ENCODE peak calls at places on chromosomes 2 and 18, in six cellular contexts. D is thyroid gland, B is HCT116, V is H1, F is right lobe of liver, R is A549. A is an unnamed sample. For H3K4me1, the result is how much of the 10 kb centered on the place peaks cover.

GRCh38 chr2:134217316-134217715 is 36.6 kb upstream of the MGAT5 start:
- DNase-seq in D (no peak), B (no peak), V (no peak), F (no peak), R (no peak), A (peak)

GRCh38 chr2:176763871-176764404 is 448.7 kb upstream of the HNRNPA3 start:
- DNase-seq in D (no peak), B (no peak), V (peak), F (no peak), R (no peak), A (no peak)

GRCh38 chr2:162330881-162331280 is 12.4 kb upstream of the IFIH1 start:
- DNase-seq in D (no peak), B (no peak), V (no peak), F (no peak), R (no peak), A (no peak)

GRCh38 chr2:101758001-101758400 is 60.5 kb downstream of the MAP4K4 start:
- DNase-seq in D (no peak), B (no peak), V (no peak), F (no peak), R (no peak), A (no peak)

GRCh38 chr2:150125708-150126107 is 361.8 kb downstream of the RND3 start:
- DNase-seq in D (no peak), B (no peak), V (no peak), F (peak), R (peak), A (no peak)

GRCh38 chr2:96856776-96857673 is 791 bp downstream of the ANKRD39 start:
- DNase-seq in D (no peak), B (no peak), V (no peak), F (no peak), R (no peak), A (no peak)

GRCh38 chr2:88828397-88829137 is 137.1 kb downstream of the RPIA start:
- DNase-seq in D (no peak), B (no peak), V (no peak), F (peak), R (no peak), A (no peak)

GRCh38 chr2:157838442-157839161 is 37.5 kb downstream of the ACVR1 start:
- DNase-seq in D (peak), B (peak), V (no peak), F (peak), R (peak), A (no peak)

GRCh38 chr2:219230201-219230540 is 565 bp downstream of the ANKZF1 start:
- DNase-seq in D (peak), B (no peak), V (no peak), F (peak), R (no peak), A (peak)

GRCh38 chr2:15159751-15160177 is 401.4 kb downstream of the NBAS start:
- DNase-seq in D (no peak), B (peak), V (no peak), F (no peak), R (no peak), A (no peak)

GRCh38 chr2:238169021-238169707 is 10.4 kb downstream of the ERFE start:
- DNase-seq in D (no peak), B (no peak), V (no peak), F (no peak), R (peak), A (no peak)
- TF ChIP-seq POLR2A in D (no peak), B (no peak), V (no peak), F (no peak), R (no peak), A (no peak)

GRCh38 chr2:8477511-8478132 is 204.2 kb upstream of the ID2 start:
- DNase-seq in D (peak), B (no peak), V (no peak), F (no peak), R (no peak), A (peak)
- H3K4me1 ChIP-seq in D (under half), B (under half), V (under half), F (under half), R (under half), A (under half)

DNA sequence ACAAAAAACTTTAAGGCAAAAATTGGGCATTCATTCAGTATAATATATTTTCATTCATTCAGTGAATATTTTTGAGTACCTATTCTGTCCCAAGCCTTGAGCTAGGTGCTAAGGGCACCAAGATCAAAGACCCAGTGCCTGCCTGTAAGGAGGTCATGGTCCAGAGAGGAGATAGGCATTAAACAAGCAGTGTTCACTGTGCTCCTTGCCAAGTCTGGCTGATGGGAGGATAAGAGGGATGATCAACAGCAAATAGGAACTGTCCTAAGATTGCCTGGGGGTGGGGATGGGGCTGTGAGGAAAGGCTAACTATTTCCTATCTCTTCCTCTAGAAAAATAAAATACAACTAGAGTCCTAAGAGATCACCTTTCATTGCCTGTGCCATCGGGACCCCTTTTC is 60.4 kb downstream of the SETBP1 start:
- DNase-seq in D (no peak), B (no peak), V (no peak), F (no peak), R (no peak), A (no peak)
- H3K27ac ChIP-seq in D (no peak), B (no peak), V (no peak), F (no peak), R (no peak), A (no peak)

GRCh38 chr18:2395427-2396161 is 175.7 kb downstream of the METTL4 start:
- DNase-seq in D (no peak), B (no peak), V (no peak), F (no peak), R (no peak), A (no peak)

GRCh38 chr18:2391470-2391869 is 179.8 kb downstream of the METTL4 start:
- DNase-seq in D (no peak), B (no peak), V (no peak), F (no peak), R (no peak), A (no peak)

GRCh38 chr18:2400701-2401191 is 170.6 kb downstream of the METTL4 start:
- DNase-seq in D (no peak), B (no peak), V (no peak), F (no peak), R (no peak), A (no peak)

GRCh38 chr18:2402084-2402483 is 169.2 kb downstream of the METTL4 start:
- DNase-seq in D (no peak), B (no peak), V (no peak), F (no peak), R (no peak), A (no peak)

DNA sequence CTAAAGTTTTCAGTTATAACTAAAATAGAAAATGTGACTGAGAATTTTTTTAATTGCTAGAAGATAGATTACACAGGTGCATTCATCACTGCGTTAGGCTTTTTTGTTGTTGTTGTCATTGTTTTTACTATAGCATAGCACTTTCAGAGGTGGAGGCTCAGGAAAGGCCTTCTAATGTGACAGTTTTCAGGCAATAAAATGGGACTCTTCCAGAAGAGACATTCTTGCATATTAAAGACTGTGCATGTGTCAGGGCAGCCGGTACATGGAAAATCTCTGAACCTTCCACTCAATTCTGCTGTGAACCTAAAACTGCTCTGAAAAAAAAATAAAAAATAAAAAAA is 175.2 kb downstream of the METTL4 start:
- DNase-seq in D (no peak), B (no peak), V (no peak), F (no peak), R (no peak), A (no peak)
- TF ChIP-seq POLR2A in D (no peak), B (no peak), V (no peak), F (no peak), R (no peak), A (no peak)

DNA sequence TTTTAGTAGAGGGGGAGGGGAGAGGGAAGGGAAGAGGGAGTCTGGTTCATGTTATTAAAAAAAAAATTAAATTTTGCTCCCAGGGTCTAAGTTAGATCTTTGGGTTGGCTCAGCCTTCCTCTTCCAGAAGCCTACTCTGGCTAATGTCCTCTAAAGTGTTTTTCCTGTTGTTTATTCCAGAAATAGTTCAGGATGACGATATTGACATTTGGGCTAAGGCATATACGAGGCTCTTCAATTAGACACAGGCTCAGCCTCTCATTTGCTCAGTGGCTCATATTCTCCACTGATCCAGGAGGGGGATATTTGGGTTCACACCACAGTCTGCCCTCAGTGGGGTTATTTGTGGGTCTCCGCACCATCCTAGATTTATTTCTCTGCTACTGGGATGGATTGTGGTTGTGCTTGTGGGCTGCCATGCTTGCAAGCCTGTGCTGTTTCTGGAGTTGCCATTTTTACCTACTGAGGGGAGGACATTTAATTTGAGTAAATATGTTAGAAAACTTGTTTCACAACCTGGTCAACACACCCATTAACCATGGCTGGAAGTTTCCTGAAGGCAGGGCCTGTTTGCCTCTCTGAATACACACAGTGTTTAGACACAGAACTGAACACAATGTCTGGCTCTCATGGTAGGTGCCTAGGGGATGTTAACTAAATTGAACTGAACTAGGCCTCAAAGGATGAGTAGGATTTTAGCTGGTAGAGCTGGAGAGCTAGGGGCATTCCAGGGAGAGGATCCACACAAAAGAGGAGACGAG is 257.5 kb upstream of the EPAS1 start:
- DNase-seq in D (no peak), B (no peak), V (no peak), F (no peak), R (no peak), A (no peak)
- H3K4me1 ChIP-seq in D (under half), B (under half), V (under half), F (under half), R (under half), A (under half)

GRCh38 chr2:235901243-235901642 is 266.9 kb downstream of the GBX2 start:
- DNase-seq in D (no peak), B (no peak), V (no peak), F (no peak), R (no peak), A (no peak)
- H3K27ac ChIP-seq in D (no peak), B (no peak), V (no peak), F (no peak), R (no peak), A (no peak)

A was measured in Peyer's patch.